ENCODE peak calls at places on chromosomes 1 and 21, in four cellular contexts. One of them, this sample, is unnamed.

GRCh38 chr1:6614019-6614952 is 755 bp downstream of the PHF13 start:
- DNase-seq in AG10803: peak
- DNase-seq in lower leg skin: no peak
- DNase-seq in H7: peak
- DNase-seq in this sample: no peak

GRCh38 chr21:31182231-31183129 is 144.2 kb upstream of the KRTAP19-8 start:
- DNase-seq in AG10803: no peak
- DNase-seq in lower leg skin: no peak
- DNase-seq in H7: no peak
- DNase-seq in this sample: no peak

GRCh38 chr1:225962440-225962975 is 21.5 kb upstream of the LEFTY2 start:
- DNase-seq in AG10803: no peak
- DNase-seq in lower leg skin: no peak
- DNase-seq in H7: peak
- DNase-seq in this sample: peak

GRCh38 chr1:119080586-119080985 is 59.9 kb downstream of the WARS2 start:
- DNase-seq in AG10803: peak
- DNase-seq in lower leg skin: no peak
- DNase-seq in H7: peak
- DNase-seq in this sample: peak

GRCh38 chr1:165595561-165595960 is 35.5 kb upstream of the MGST3 start:
- DNase-seq in AG10803: peak
- DNase-seq in lower leg skin: no peak
- DNase-seq in H7: no peak
- DNase-seq in this sample: peak

GRCh38 chr1:59509341-59509869 is 212.5 kb downstream of the FGGY start:
- DNase-seq in AG10803: peak
- DNase-seq in lower leg skin: no peak
- DNase-seq in H7: no peak
- DNase-seq in this sample: no peak

GRCh38 chr1:160997323-160998038 is 23.5 kb downstream of the F11R start:
- DNase-seq in AG10803: peak
- DNase-seq in lower leg skin: peak
- DNase-seq in H7: peak
- DNase-seq in this sample: peak

GRCh38 chr1:25580933-25581332 is 35.7 kb upstream of the MAN1C1 start:
- DNase-seq in AG10803: no peak
- DNase-seq in lower leg skin: no peak
- DNase-seq in H7: peak
- DNase-seq in this sample: no peak

GRCh38 chr1:88730132-88730675 is 46.1 kb downstream of the PKN2 start:
- DNase-seq in AG10803: no peak
- DNase-seq in lower leg skin: no peak
- DNase-seq in H7: no peak
- DNase-seq in this sample: no peak

GRCh38 chr1:6002714-6003501 is 10.7 kb upstream of the NPHP4 start:
- DNase-seq in AG10803: no peak
- DNase-seq in lower leg skin: peak
- DNase-seq in H7: peak
- DNase-seq in this sample: no peak

GRCh38 chr1:49016030-49016991 is 239.6 kb upstream of the BEND5 start:
- DNase-seq in AG10803: peak
- DNase-seq in lower leg skin: no peak
- DNase-seq in H7: no peak
- DNase-seq in this sample: no peak

GRCh38 chr1:95407146-95407863 is 173.3 kb downstream of the RWDD3 start:
- DNase-seq in AG10803: no peak
- DNase-seq in lower leg skin: no peak
- DNase-seq in H7: peak
- DNase-seq in this sample: no peak